ENCODE peak calls at places on chromosomes 1 and 21, in four cellular contexts. D, G, J and P are unnamed samples.

GRCh38 chr1:168470821-168471473 is 72.8 kb downstream of the XCL2 start:
- DNase-seq in D (peak; percentile 36), G (no peak), J (no peak), P (no peak)

GRCh38 chr1:13517193-13517812 is 3.5 kb upstream of the LRRC38 start:
- DNase-seq in G (no peak), D (peak; percentile 11), J (no peak), P (no peak)

GRCh38 chr1:1973716-1974642 is 29.6 kb downstream of the CFAP74 start:
- DNase-seq in J (no peak), G (no peak), D (no peak), P (peak; percentile 18)

GRCh38 chr1:9909222-9910046 is 635 bp downstream of the CTNNBIP1 start:
- DNase-seq in G (peak; percentile 48), D (no peak), J (peak; percentile 23), P (peak; percentile 82)

GRCh38 chr1:170669036-170669435 is 5.1 kb downstream of the PRRX1 start:
- DNase-seq in J (no peak), D (no peak), G (no peak), P (no peak)

GRCh38 chr1:184791199-184791935 is 36.7 kb upstream of the EDEM3 start:
- DNase-seq in D (no peak), G (no peak), J (no peak), P (no peak)

GRCh38 chr1:20063861-20064292 is 6.1 kb upstream of the PLA2G5 start:
- DNase-seq in G (no peak), D (no peak), J (no peak), P (no peak)

GRCh38 chr21:31727181-31727580 is 4.7 kb downstream of the SCAF4 start:
- DNase-seq in G (no peak), J (no peak), D (no peak), P (no peak)

GRCh38 chr1:238991730-238992490 is 394.5 kb upstream of the CHRM3 start:
- DNase-seq in G (no peak), D (no peak), J (no peak), P (no peak)

GRCh38 chr21:33025471-33026298 is at the start of gene OLIG2:
- DNase-seq in J (no peak), G (no peak), D (no peak), P (no peak)

GRCh38 chr1:155910621-155911121 is 478 bp downstream of the RIT1 start:
- DNase-seq in G (no peak), J (no peak), D (no peak), P (no peak)

GRCh38 chr21:44647222-44647552 is 973 bp downstream of the KRTAP10-11 start:
- DNase-seq in G (no peak), J (no peak), D (no peak), P (peak; percentile 42)

GRCh38 chr1:173270243-173270642 is 63.1 kb upstream of the TNFSF4 start:
- DNase-seq in D (no peak), J (no peak), G (no peak), P (no peak)

GRCh38 chr1:109722920-109723319 is 10.9 kb downstream of the GSTM5 start:
- DNase-seq in G (no peak), D (no peak), J (no peak), P (no peak)

GRCh38 chr1:166950156-166950555 is 25.2 kb downstream of the ILDR2 start:
- DNase-seq in D (no peak), G (no peak), J (no peak), P (no peak)

GRCh38 chr1:228958741-228959140 is 223.5 kb downstream of the RHOU start:
- DNase-seq in G (no peak), D (no peak), J (no peak), P (no peak)

GRCh38 chr1:86778510-86779218 is 74.3 kb downstream of the SH3GLB1 start:
- DNase-seq in D (no peak), J (no peak), G (no peak), P (no peak)

GRCh38 chr1:52727956-52728656 is 1.9 kb downstream of the ZYG11B start:
- DNase-seq in D (no peak), G (no peak), J (no peak), P (no peak)

GRCh38 chr1:50735443-50735842 is 224.6 kb downstream of the FAF1 start:
- DNase-seq in G (no peak), J (no peak), D (peak; percentile 18), P (no peak)

GRCh38 chr1:206023682-206024081 is at the start of gene CTSE:
- DNase-seq in D (no peak), J (no peak), G (no peak), P (no peak)

GRCh38 chr1:71488555-71489252 is 407.9 kb upstream of the ZRANB2 start:
- DNase-seq in J (no peak), D (no peak), G (no peak), P (no peak)

GRCh38 chr1:30888391-30888790 is 20.2 kb downstream of the SDC3 start:
- DNase-seq in J (peak; percentile 71), D (no peak), G (peak; percentile 77), P (peak; percentile 86)

GRCh38 chr1:67869233-67869632 is 36.0 kb upstream of the GNG12 start:
- DNase-seq in J (no peak), G (no peak), D (no peak), P (no peak)

GRCh38 chr1:182702826-182703524 is 18.6 kb upstream of the RGS8 start:
- DNase-seq in G (no peak), D (no peak), J (no peak), P (no peak)

GRCh38 chr1:161189036-161189435 is 9.8 kb downstream of the ADAMTS4 start:
- DNase-seq in D (no peak), G (no peak), J (no peak), P (no peak)

GRCh38 chr21:42818328-42818749 is 61.0 kb downstream of the WDR4 start:
- DNase-seq in D (no peak), G (peak; percentile 52), J (peak; percentile 63), P (peak; percentile 71)

GRCh38 chr1:119873166-119874025 is 22.9 kb downstream of the ADAM30 start:
- DNase-seq in G (peak; percentile 72), J (no peak), D (no peak), P (no peak)

GRCh38 chr1:23795676-23796465 is 4.7 kb downstream of the GALE start:
- DNase-seq in G (no peak), J (no peak), D (no peak), P (no peak)

GRCh38 chr1:168504064-168504837 is 39.5 kb downstream of the XCL2 start:
- DNase-seq in G (no peak), J (no peak), D (no peak), P (peak; percentile 85)

GRCh38 chr1:29876902-29877301 is 640.6 kb downstream of the PTPRU start:
- DNase-seq in G (no peak), J (no peak), D (no peak), P (no peak)

GRCh38 chr1:28136636-28137613 is 39.6 kb downstream of the PTAFR start:
- DNase-seq in G (no peak), D (no peak), J (no peak), P (no peak)

GRCh38 chr1:152679454-152679853 is 4.4 kb downstream of the LCE2C start:
- DNase-seq in J (no peak), G (no peak), D (no peak), P (no peak)

DNA sequence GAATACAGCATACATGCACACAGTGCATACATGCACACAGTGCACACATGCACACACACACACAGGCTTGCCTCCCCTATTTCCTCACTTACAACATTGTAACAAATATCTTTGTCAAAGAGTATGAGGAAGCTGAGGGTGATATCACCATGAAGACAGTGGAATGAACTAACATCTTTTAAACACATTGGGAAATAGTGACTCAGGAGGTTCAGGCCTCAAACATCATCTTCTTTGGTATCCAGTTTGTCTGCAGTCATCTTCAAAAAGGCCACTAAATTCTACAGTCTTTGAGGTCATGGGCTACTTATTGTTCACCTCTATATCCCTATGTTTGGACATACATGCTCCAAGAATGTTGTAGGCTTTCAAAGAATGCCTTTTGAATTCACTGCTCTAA is 2.1 kb upstream of the LCE2B start:
- DNase-seq in J (no peak), D (no peak), G (no peak), P (no peak)
- H3K9me3 ChIP-seq in J (no peaks in the 10 kb centered on the region), D (no peaks in the 10 kb centered on the region), G (no peaks in the 10 kb centered on the region), P (peaks cover 3% of the 10 kb centered on the region)

GRCh38 chr1:245054105-245054831 is 100.5 kb upstream of the KIF26B start:
- DNase-seq in D (no peak), J (no peak), G (no peak), P (no peak)
- H3K27ac ChIP-seq in D (no peak overlapping the region), J (no peak overlapping the region), G (no peak overlapping the region), P (no peak overlapping the region)

GRCh38 chr1:193516755-193517388 is 330.5 kb upstream of the B3GALT2 start:
- DNase-seq in J (no peak), G (no peak), D (no peak), P (no peak)

GRCh38 chr1:193525411-193525810 is 339.0 kb upstream of the B3GALT2 start:
- DNase-seq in D (no peak), J (no peak), G (no peak), P (no peak)

GRCh38 chr1:193519922-193520321 is 333.5 kb upstream of the B3GALT2 start:
- DNase-seq in D (no peak), G (no peak), J (no peak), P (no peak)

GRCh38 chr1:193524616-193525015 is 338.2 kb upstream of the B3GALT2 start:
- DNase-seq in D (no peak), J (no peak), G (no peak), P (no peak)

DNA sequence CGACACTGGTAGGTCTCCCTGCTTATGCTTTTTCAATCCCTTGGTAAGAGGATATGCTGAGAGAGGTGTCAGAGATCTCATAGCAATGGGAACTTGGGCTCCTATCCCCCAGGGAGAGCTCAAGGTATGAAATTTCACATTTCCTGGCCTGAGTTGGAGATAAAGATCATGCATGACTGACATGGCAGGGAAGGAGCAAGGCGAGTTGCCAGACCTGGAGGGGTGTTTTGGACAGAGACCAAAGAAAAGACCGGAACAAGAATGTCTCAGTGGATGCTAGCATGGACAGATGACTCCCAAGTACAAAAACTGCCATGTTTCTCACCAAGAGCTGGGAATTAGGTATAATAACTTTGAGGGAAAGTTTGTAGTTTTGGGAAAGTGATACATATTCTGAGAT is 334.1 kb upstream of the B3GALT2 start:
- DNase-seq in J (no peak), G (no peak), D (no peak), P (no peak)
- H3K4me1 ChIP-seq in J (no peaks in the 10 kb centered on the region), G (no peaks in the 10 kb centered on the region), D (no peaks in the 10 kb centered on the region), P (no peaks in the 10 kb centered on the region)

GRCh38 chr1:89440911-89441310 is 77.1 kb downstream of the GBP6 start:
- DNase-seq in D (no peak), G (no peak), J (no peak), P (no peak)
- H3K9me3 ChIP-seq in D (no peaks in the 10 kb centered on the region), G (no peaks in the 10 kb centered on the region), J (peaks cover 50% of the 10 kb centered on the region), P (peaks cover 11% of the 10 kb centered on the region)

DNA sequence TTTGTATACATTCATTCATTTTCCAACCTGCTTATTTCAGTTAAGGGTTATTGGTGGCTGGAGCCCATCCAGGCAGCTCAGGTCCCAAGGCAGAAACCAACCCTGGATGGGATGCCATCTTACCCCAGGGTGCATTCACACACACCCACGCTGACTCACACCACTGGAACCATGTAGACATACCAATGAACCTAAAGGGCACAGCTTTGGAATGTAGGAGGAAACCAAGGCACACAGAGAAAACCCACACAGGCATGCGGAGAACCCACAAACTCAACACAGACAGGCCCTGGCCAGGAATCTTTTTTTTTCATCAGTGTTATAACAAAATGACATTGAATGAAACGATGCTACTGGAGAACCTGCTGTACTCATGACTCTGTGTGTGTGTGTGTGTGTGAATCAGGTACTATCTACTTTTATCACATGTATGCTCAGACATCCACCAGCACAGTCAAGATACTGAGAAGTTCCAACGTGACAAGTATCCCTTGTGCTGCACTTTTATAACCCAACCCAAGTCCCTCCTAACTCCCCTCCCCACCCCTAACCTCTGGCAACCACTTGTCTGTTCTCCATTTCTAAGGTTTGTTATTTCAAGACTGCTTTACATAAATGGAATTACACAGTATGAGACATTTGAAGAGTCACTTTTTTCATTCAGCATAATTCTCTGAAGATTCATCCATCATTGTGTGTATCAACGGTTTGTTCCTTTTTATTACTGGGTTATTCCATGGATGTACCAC is 286.8 kb upstream of the PLD5 start:
- DNase-seq in J (no peak), D (no peak), G (no peak), P (no peak)
- H3K27ac ChIP-seq in J (no peak overlapping the region), D (no peak overlapping the region), G (no peak overlapping the region), P (no peak overlapping the region)